ENCODE peak calls at places on chromosomes 1 and 21, in four cellular contexts. One of them, this sample, is unnamed.

GRCh38 chr1:192913683-192914082 is 104.8 kb downstream of the RGS2 start:
- DNase-seq in AG10803: no peak
- DNase-seq in heart left ventricle: no peak
- DNase-seq in brain microvascular endothelial cell: no peak
- DNase-seq in this sample: no peak

GRCh38 chr1:48619529-48619928 is 147.5 kb upstream of the SPATA6 start:
- DNase-seq in AG10803: peak
- DNase-seq in heart left ventricle: no peak
- DNase-seq in brain microvascular endothelial cell: peak
- DNase-seq in this sample: peak

GRCh38 chr21:37342046-37342632 is 24.4 kb upstream of the DYRK1A start:
- DNase-seq in AG10803: no peak
- DNase-seq in heart left ventricle: no peak
- DNase-seq in brain microvascular endothelial cell: no peak
- DNase-seq in this sample: no peak

GRCh38 chr1:155944396-155944728 is 2.9 kb downstream of the RXFP4 start:
- DNase-seq in AG10803: no peak
- DNase-seq in heart left ventricle: no peak
- DNase-seq in brain microvascular endothelial cell: no peak
- DNase-seq in this sample: no peak

GRCh38 chr21:43634618-43635017 is 24.7 kb downstream of the HSF2BP start:
- DNase-seq in AG10803: peak
- DNase-seq in heart left ventricle: no peak
- DNase-seq in brain microvascular endothelial cell: peak
- DNase-seq in this sample: no peak

GRCh38 chr1:26537951-26538352 is 8.4 kb downstream of the RPS6KA1 start:
- DNase-seq in AG10803: peak
- DNase-seq in heart left ventricle: no peak
- DNase-seq in brain microvascular endothelial cell: peak
- DNase-seq in this sample: peak

GRCh38 chr1:63824386-63824898 is 50.6 kb downstream of the ROR1 start:
- DNase-seq in AG10803: no peak
- DNase-seq in heart left ventricle: no peak
- DNase-seq in brain microvascular endothelial cell: no peak
- DNase-seq in this sample: no peak

GRCh38 chr1:179251675-179252074 is 22.2 kb upstream of the ABL2 start:
- DNase-seq in AG10803: peak
- DNase-seq in heart left ventricle: no peak
- DNase-seq in brain microvascular endothelial cell: peak
- DNase-seq in this sample: peak

GRCh38 chr1:41545996-41546938 is 61.8 kb upstream of the EDN2 start:
- DNase-seq in AG10803: peak
- DNase-seq in heart left ventricle: no peak
- DNase-seq in brain microvascular endothelial cell: no peak
- DNase-seq in this sample: no peak

GRCh38 chr1:39965051-39965450 is 10.1 kb downstream of the MFSD2A start:
- DNase-seq in AG10803: no peak
- DNase-seq in heart left ventricle: no peak
- DNase-seq in brain microvascular endothelial cell: no peak
- DNase-seq in this sample: no peak

GRCh38 chr1:47450606-47451005 is 12.8 kb downstream of the FOXD2 start:
- DNase-seq in AG10803: no peak
- DNase-seq in heart left ventricle: no peak
- DNase-seq in brain microvascular endothelial cell: no peak
- DNase-seq in this sample: no peak

GRCh38 chr1:162222735-162223134 is 153.2 kb downstream of the NOS1AP start:
- DNase-seq in AG10803: no peak
- DNase-seq in heart left ventricle: no peak
- DNase-seq in brain microvascular endothelial cell: no peak
- DNase-seq in this sample: no peak

GRCh38 chr1:93813076-93813475 is 65.9 kb downstream of the DNTTIP2 start:
- DNase-seq in AG10803: peak
- DNase-seq in heart left ventricle: no peak
- DNase-seq in brain microvascular endothelial cell: no peak
- DNase-seq in this sample: no peak

GRCh38 chr1:25120286-25120685 is 112.0 kb downstream of the SYF2 start:
- DNase-seq in AG10803: no peak
- DNase-seq in heart left ventricle: no peak
- DNase-seq in brain microvascular endothelial cell: no peak
- DNase-seq in this sample: no peak

GRCh38 chr21:17491716-17492414 is 21.0 kb upstream of the CXADR start:
- DNase-seq in AG10803: peak
- DNase-seq in heart left ventricle: no peak
- DNase-seq in brain microvascular endothelial cell: peak
- DNase-seq in this sample: peak

GRCh38 chr1:36523230-36523495 is 40.5 kb upstream of the CSF3R start:
- DNase-seq in AG10803: no peak
- DNase-seq in heart left ventricle: no peak
- DNase-seq in brain microvascular endothelial cell: no peak
- DNase-seq in this sample: no peak

GRCh38 chr1:88457197-88457596 is 226.9 kb upstream of the PKN2 start:
- DNase-seq in AG10803: no peak
- DNase-seq in heart left ventricle: no peak
- DNase-seq in brain microvascular endothelial cell: no peak
- DNase-seq in this sample: no peak

GRCh38 chr1:50605186-50605875 is 182.1 kb upstream of the DMRTA2 start:
- DNase-seq in AG10803: peak
- DNase-seq in heart left ventricle: no peak
- DNase-seq in brain microvascular endothelial cell: peak
- DNase-seq in this sample: peak

GRCh38 chr1:108691128-108691885 is 803 bp upstream of the PRPF38B start:
- DNase-seq in AG10803: no peak
- DNase-seq in heart left ventricle: no peak
- DNase-seq in brain microvascular endothelial cell: no peak
- DNase-seq in this sample: no peak

GRCh38 chr1:76285578-76286135 is 211.1 kb downstream of the ST6GALNAC3 start:
- DNase-seq in AG10803: no peak
- DNase-seq in heart left ventricle: no peak
- DNase-seq in brain microvascular endothelial cell: no peak
- DNase-seq in this sample: no peak

GRCh38 chr1:220527279-220528048 is 472 bp upstream of the MARK1 start:
- DNase-seq in AG10803: no peak
- DNase-seq in heart left ventricle: peak
- DNase-seq in brain microvascular endothelial cell: no peak
- DNase-seq in this sample: peak

GRCh38 chr1:234525156-234525774 is 46.3 kb upstream of the TARBP1 start:
- DNase-seq in AG10803: no peak
- DNase-seq in heart left ventricle: no peak
- DNase-seq in brain microvascular endothelial cell: no peak
- DNase-seq in this sample: no peak

GRCh38 chr1:184158911-184159701 is 107.6 kb downstream of the TSEN15 start:
- DNase-seq in AG10803: peak
- DNase-seq in heart left ventricle: no peak
- DNase-seq in brain microvascular endothelial cell: no peak
- DNase-seq in this sample: no peak

GRCh38 chr1:217026506-217026905 is 303.3 kb upstream of the ESRRG start:
- DNase-seq in AG10803: no peak
- DNase-seq in heart left ventricle: no peak
- DNase-seq in brain microvascular endothelial cell: no peak
- DNase-seq in this sample: no peak

GRCh38 chr1:7580923-7581753 is 190.0 kb upstream of the VAMP3 start:
- DNase-seq in AG10803: peak
- DNase-seq in heart left ventricle: no peak
- DNase-seq in brain microvascular endothelial cell: peak
- DNase-seq in this sample: no peak

GRCh38 chr1:67689267-67690017 is 4.4 kb downstream of the GADD45A start:
- DNase-seq in AG10803: no peak
- DNase-seq in heart left ventricle: no peak
- DNase-seq in brain microvascular endothelial cell: no peak
- DNase-seq in this sample: no peak

GRCh38 chr21:45499970-45500575 is 42.2 kb downstream of the SLC19A1 start:
- DNase-seq in AG10803: no peak
- DNase-seq in heart left ventricle: no peak
- DNase-seq in brain microvascular endothelial cell: no peak
- DNase-seq in this sample: no peak

DNA sequence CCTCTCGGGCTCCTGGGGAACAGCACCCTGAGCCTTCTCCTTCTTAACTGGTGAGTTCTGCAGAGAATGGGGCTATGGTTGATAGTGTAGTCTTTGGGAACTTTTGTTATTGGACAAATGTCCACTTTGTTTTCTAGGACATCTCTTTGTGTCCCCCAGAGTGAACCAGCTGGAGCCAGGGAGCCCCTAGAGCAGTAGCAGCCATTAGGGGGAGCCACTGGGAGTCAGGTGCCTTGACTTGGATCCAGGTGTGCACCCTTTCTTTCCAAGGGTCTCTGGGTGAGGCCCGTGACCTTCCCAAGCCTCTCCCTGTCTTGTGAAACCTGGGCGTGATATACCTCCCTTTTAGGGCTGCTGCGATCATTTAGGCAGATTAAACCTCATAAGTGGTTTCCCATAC is 36.9 kb downstream of the ABCG1 start:
- DNase-seq in AG10803: no peak
- DNase-seq in heart left ventricle: peak
- DNase-seq in brain microvascular endothelial cell: no peak
- DNase-seq in this sample: no peak
- TF ChIP-seq CTCF in AG10803: no peak
- TF ChIP-seq CTCF in heart left ventricle: no peak
- TF ChIP-seq CTCF in brain microvascular endothelial cell: no peak
- TF ChIP-seq CTCF in this sample: peak

DNA sequence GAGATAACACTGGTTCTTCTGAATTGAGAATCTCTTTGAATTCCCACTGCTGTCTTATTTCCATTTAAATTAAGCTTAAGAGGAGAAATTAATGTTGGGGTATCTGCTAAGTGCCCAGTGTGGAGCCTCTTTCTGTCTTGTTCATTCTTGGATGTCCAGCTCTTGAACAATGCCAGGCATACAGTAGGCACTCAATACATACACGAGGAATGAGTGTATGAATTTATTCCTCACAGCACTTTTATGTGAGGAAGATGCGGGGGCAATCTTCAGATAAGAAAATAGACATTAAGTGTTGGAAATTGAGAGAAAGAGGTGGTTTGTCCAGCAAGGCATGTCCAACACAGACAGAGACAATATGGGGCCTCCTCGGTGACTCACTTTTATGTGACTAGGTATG is 11.8 kb upstream of the ATF3 start:
- DNase-seq in AG10803: no peak
- DNase-seq in heart left ventricle: no peak
- DNase-seq in brain microvascular endothelial cell: no peak
- DNase-seq in this sample: no peak
- H3K4me3 ChIP-seq in AG10803: peak
- H3K4me3 ChIP-seq in heart left ventricle: no peak
- H3K4me3 ChIP-seq in brain microvascular endothelial cell: no peak
- H3K4me3 ChIP-seq in this sample: no peak

GRCh38 chr1:32240140-32240951 is 6.7 kb upstream of the FAM167B start:
- DNase-seq in AG10803: peak
- DNase-seq in heart left ventricle: peak
- DNase-seq in brain microvascular endothelial cell: no peak
- DNase-seq in this sample: peak
- TF ChIP-seq CTCF in AG10803: peak
- TF ChIP-seq CTCF in heart left ventricle: peak
- TF ChIP-seq CTCF in brain microvascular endothelial cell: peak
- TF ChIP-seq CTCF in this sample: peak

GRCh38 chr1:96971439-96971838 is 249.9 kb downstream of the PTBP2 start:
- DNase-seq in AG10803: no peak
- DNase-seq in heart left ventricle: no peak
- DNase-seq in brain microvascular endothelial cell: no peak
- DNase-seq in this sample: no peak

GRCh38 chr1:96968582-96969378 is 247.2 kb downstream of the PTBP2 start:
- DNase-seq in AG10803: peak
- DNase-seq in heart left ventricle: no peak
- DNase-seq in brain microvascular endothelial cell: no peak
- DNase-seq in this sample: peak

GRCh38 chr1:96973605-96974004 is 252.0 kb downstream of the PTBP2 start:
- DNase-seq in AG10803: peak
- DNase-seq in heart left ventricle: no peak
- DNase-seq in brain microvascular endothelial cell: no peak
- DNase-seq in this sample: peak

GRCh38 chr1:96969656-96970163 is 248.1 kb downstream of the PTBP2 start:
- DNase-seq in AG10803: no peak
- DNase-seq in heart left ventricle: no peak
- DNase-seq in brain microvascular endothelial cell: no peak
- DNase-seq in this sample: no peak

GRCh38 chr1:96971849-96972602 is 250.4 kb downstream of the PTBP2 start:
- DNase-seq in AG10803: peak
- DNase-seq in heart left ventricle: no peak
- DNase-seq in brain microvascular endothelial cell: no peak
- DNase-seq in this sample: peak
- H3K4me3 ChIP-seq in AG10803: no peak
- H3K4me3 ChIP-seq in heart left ventricle: no peak
- H3K4me3 ChIP-seq in brain microvascular endothelial cell: no peak
- H3K4me3 ChIP-seq in this sample: no peak

GRCh38 chr1:159056069-159056698 is 20.4 kb downstream of the AIM2 start:
- DNase-seq in AG10803: no peak
- DNase-seq in heart left ventricle: no peak
- DNase-seq in brain microvascular endothelial cell: no peak
- DNase-seq in this sample: no peak
- TF ChIP-seq CTCF in AG10803: peak
- TF ChIP-seq CTCF in heart left ventricle: no peak
- TF ChIP-seq CTCF in brain microvascular endothelial cell: peak
- TF ChIP-seq CTCF in this sample: no peak

GRCh38 chr1:200042437-200043329 is 15.2 kb downstream of the NR5A2 start:
- DNase-seq in AG10803: no peak
- DNase-seq in heart left ventricle: no peak
- DNase-seq in brain microvascular endothelial cell: no peak
- DNase-seq in this sample: peak

GRCh38 chr1:200043330-200043668 is 15.8 kb downstream of the NR5A2 start:
- DNase-seq in AG10803: no peak
- DNase-seq in heart left ventricle: no peak
- DNase-seq in brain microvascular endothelial cell: no peak
- DNase-seq in this sample: no peak

GRCh38 chr1:200041337-200042118 is 14.0 kb downstream of the NR5A2 start:
- DNase-seq in AG10803: no peak
- DNase-seq in heart left ventricle: no peak
- DNase-seq in brain microvascular endothelial cell: no peak
- DNase-seq in this sample: no peak

GRCh38 chr1:200040516-200041138 is 13.1 kb downstream of the NR5A2 start:
- DNase-seq in AG10803: no peak
- DNase-seq in heart left ventricle: no peak
- DNase-seq in brain microvascular endothelial cell: no peak
- DNase-seq in this sample: no peak

DNA sequence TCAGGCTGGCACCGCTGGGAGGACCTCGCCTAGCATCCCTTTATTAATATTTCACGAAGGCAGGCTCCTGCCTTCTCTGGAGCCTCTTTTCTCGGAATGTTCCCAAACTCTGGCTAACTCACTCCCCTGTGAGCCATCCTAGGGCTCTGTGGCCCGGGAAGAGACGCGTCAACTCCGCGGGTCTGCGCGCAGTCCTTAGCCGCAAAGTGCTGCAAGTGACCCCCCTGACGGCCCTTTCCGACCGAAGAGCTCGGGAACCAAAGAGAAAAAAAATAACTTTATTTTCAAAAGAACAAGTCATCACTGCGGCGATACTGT is 14.6 kb downstream of the NR5A2 start:
- DNase-seq in AG10803: no peak
- DNase-seq in heart left ventricle: no peak
- DNase-seq in brain microvascular endothelial cell: no peak
- DNase-seq in this sample: no peak
- H3K4me3 ChIP-seq in AG10803: peak
- H3K4me3 ChIP-seq in heart left ventricle: peak
- H3K4me3 ChIP-seq in brain microvascular endothelial cell: no peak
- H3K4me3 ChIP-seq in this sample: peak

GRCh38 chr1:150548632-150549495 is at the start of gene ADAMTSL4:
- DNase-seq in AG10803: peak
- DNase-seq in heart left ventricle: no peak
- DNase-seq in brain microvascular endothelial cell: peak
- DNase-seq in this sample: peak
- TF ChIP-seq CTCF in AG10803: no peak
- TF ChIP-seq CTCF in heart left ventricle: peak
- TF ChIP-seq CTCF in brain microvascular endothelial cell: no peak
- TF ChIP-seq CTCF in this sample: peak